ENCODE peak calls at places on chromosomes 1 and 21, in five cellular contexts. G is adrenal gland, U is prostate gland, V is endothelial cell of umbilical vein, K is H1. J is an unnamed sample.

GRCh38 chr1:147811751-147812150 is 51.3 kb upstream of the GJA5 start:
- DNase-seq in G (no peak), V (no peak), K (no peak), U (no peak), J (no peak)

GRCh38 chr1:181412746-181413145 is 70.6 kb upstream of the CACNA1E start:
- DNase-seq in V (no peak), U (no peak), G (no peak), K (no peak), J (no peak)

GRCh38 chr1:66618390-66618789 is 84.4 kb downstream of the SGIP1 start:
- DNase-seq in V (no peak), G (no peak), U (no peak), K (no peak), J (no peak)

GRCh38 chr1:47172782-47173181 is 17.1 kb downstream of the PDZK1IP1 start:
- DNase-seq in G (no peak), K (no peak), U (no peak), V (no peak), J (no peak)

GRCh38 chr1:8455700-8456305 is 137.9 kb downstream of the SLC45A1 start:
- DNase-seq in V (no peak), G (no peak), K (no peak), U (no peak), J (peak)

GRCh38 chr21:43306911-43307676 is 119.8 kb downstream of the SIK1 start:
- DNase-seq in G (peak), U (no peak), K (no peak), V (no peak), J (no peak)

GRCh38 chr1:218439541-218440295 is 94.6 kb downstream of the TGFB2 start:
- DNase-seq in K (no peak), V (no peak), G (no peak), U (peak), J (peak)

GRCh38 chr1:167431261-167431908 is 86.9 kb downstream of the CD247 start:
- DNase-seq in U (no peak), K (peak), G (no peak), V (no peak), J (no peak)

GRCh38 chr1:234047113-234047512 is 142.6 kb downstream of the SLC35F3 start:
- DNase-seq in U (no peak), G (no peak), V (no peak), K (no peak), J (no peak)

GRCh38 chr1:193727850-193728249 is 541.4 kb upstream of the B3GALT2 start:
- DNase-seq in K (no peak), U (no peak), G (no peak), V (no peak), J (no peak)

GRCh38 chr1:229022595-229023350 is 248.1 kb upstream of the RAB4A start:
- DNase-seq in G (no peak), V (no peak), U (no peak), K (no peak), J (no peak)

GRCh38 chr1:209835782-209836298 is 8.1 kb downstream of the UTP25 start:
- DNase-seq in K (no peak), U (no peak), V (peak), G (no peak), J (no peak)

GRCh38 chr1:240122639-240123604 is 31.2 kb downstream of the FMN2 start:
- DNase-seq in K (no peak), G (no peak), U (no peak), V (no peak), J (peak)

GRCh38 chr1:6347641-6348487 is 45.7 kb downstream of the ACOT7 start:
- DNase-seq in G (peak), U (peak), V (peak), K (peak), J (peak)

GRCh38 chr1:9231648-9232332 is 2.8 kb upstream of the H6PD start:
- DNase-seq in G (no peak), V (no peak), K (no peak), U (no peak), J (no peak)

GRCh38 chr1:25810341-25811299 is 9.1 kb upstream of the MTFR1L start:
- DNase-seq in G (peak), U (peak), V (peak), K (peak), J (peak)

GRCh38 chr1:221712198-221712684 is 29.6 kb downstream of the DUSP10 start:
- DNase-seq in K (no peak), U (no peak), G (no peak), V (no peak), J (no peak)

GRCh38 chr1:25243907-25244306 is 3.3 kb downstream of the RSRP1 start:
- DNase-seq in U (no peak), V (no peak), G (no peak), K (no peak), J (no peak)

GRCh38 chr1:221871056-221871455 is 129.2 kb upstream of the DUSP10 start:
- DNase-seq in V (no peak), U (no peak), K (no peak), G (no peak), J (no peak)

GRCh38 chr1:7587726-7588456 is 183.2 kb upstream of the VAMP3 start:
- DNase-seq in V (no peak), G (no peak), K (no peak), U (no peak), J (no peak)

GRCh38 chr1:171913385-171913784 is 72.1 kb downstream of the DNM3 start:
- DNase-seq in G (peak), K (no peak), V (peak), U (peak), J (peak)

GRCh38 chr21:36104306-36105300 is 30.3 kb upstream of the CBR3 start:
- DNase-seq in K (peak), U (no peak), V (peak), G (no peak), J (peak)

GRCh38 chr1:241596633-241597032 is 43.5 kb downstream of the CHML start:
- DNase-seq in G (no peak), U (no peak), K (no peak), V (no peak), J (no peak)

GRCh38 chr1:201461783-201462441 is 7.1 kb downstream of the PHLDA3 start:
- DNase-seq in V (peak), G (peak), U (peak), K (no peak), J (no peak)

GRCh38 chr1:161304927-161305871 is 4.6 kb downstream of the MPZ start:
- DNase-seq in K (peak), U (no peak), V (no peak), G (no peak), J (peak)

GRCh38 chr1:29415156-29415830 is 179.0 kb downstream of the PTPRU start:
- DNase-seq in U (no peak), K (peak), V (no peak), G (no peak), J (no peak)

GRCh38 chr1:204575221-204576190 is 59.3 kb downstream of the MDM4 start:
- DNase-seq in K (no peak), U (no peak), G (no peak), V (no peak), J (no peak)

GRCh38 chr1:179091691-179092165 is 9.9 kb downstream of the TOR3A start:
- DNase-seq in U (peak), G (peak), K (no peak), V (no peak), J (peak)

GRCh38 chr1:41740058-41740457 is 178.7 kb downstream of the HIVEP3 start:
- DNase-seq in U (no peak), V (no peak), K (no peak), G (no peak), J (no peak)

GRCh38 chr1:24745711-24746582 is 700 bp downstream of the CLIC4 start:
- DNase-seq in G (peak), U (peak), V (peak), K (no peak), J (peak)

GRCh38 chr1:93591833-93592635 is 89.6 kb downstream of the BCAR3 start:
- DNase-seq in G (no peak), U (peak), K (no peak), V (no peak), J (peak)
- TF ChIP-seq POLR2A in G (no peak), U (no peak), K (no peak), V (no peak), J (no peak)

GRCh38 chr1:88740784-88741183 is 56.7 kb downstream of the PKN2 start:
- DNase-seq in K (no peak), G (no peak), U (no peak), V (no peak), J (no peak)

GRCh38 chr1:88741413-88741812 is 57.3 kb downstream of the PKN2 start:
- DNase-seq in U (no peak), V (no peak), K (no peak), G (no peak), J (no peak)

GRCh38 chr1:88744142-88744541 is 60.1 kb downstream of the PKN2 start:
- DNase-seq in U (no peak), K (no peak), G (no peak), V (no peak), J (no peak)

GRCh38 chr1:88746916-88747315 is 62.8 kb downstream of the PKN2 start:
- DNase-seq in U (no peak), G (no peak), K (no peak), V (no peak), J (no peak)

GRCh38 chr1:88742546-88742945 is 58.5 kb downstream of the PKN2 start:
- DNase-seq in K (no peak), V (no peak), U (no peak), G (no peak), J (no peak)
- TF ChIP-seq POLR2A in K (no peak), V (no peak), U (no peak), G (no peak), J (no peak)

DNA sequence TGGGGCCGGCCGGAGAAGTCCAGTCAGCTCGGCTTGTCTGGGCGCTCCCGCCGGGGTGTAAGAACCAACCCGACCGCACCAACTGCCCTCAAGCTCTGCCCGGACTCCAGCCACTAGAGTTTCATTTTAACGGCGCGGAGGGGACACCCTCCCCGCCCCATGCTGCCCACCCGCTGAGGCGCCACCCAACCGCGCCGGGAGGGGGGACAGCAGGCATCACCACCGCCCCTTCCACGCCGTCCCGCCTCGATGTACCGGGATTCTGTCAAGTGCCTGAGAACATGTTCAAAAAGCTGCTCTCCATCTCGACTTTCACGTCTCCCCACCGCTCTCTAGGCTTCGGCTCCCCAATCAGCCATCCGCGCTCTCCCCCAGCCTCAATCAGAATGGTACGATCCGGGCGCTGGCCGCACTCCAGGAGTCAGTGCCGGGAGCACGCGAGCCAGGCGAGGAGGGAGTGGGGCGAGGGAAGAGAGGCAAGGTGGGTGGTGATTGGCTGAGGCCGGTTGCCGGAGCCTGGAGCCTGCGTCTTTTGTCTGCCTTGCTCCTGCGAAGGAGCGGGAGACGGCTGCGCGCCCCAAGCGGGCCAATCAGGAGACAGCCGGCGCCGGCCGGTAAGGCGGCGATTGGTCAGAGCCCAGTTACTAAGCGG is at the start of gene PIK3R3:
- DNase-seq in U (peak), K (peak), V (peak), G (peak), J (peak)
- TF ChIP-seq POLR2A in U (peak), K (peak), V (peak), G (peak), J (peak)

GRCh38 chr1:184724843-184725242 is 29.8 kb downstream of the EDEM3 start:
- DNase-seq in G (no peak), V (no peak), K (no peak), U (no peak), J (no peak)
- TF ChIP-seq POLR2A in G (no peak), V (no peak), K (no peak), U (no peak), J (no peak)

J was measured in thyroid gland.